ENCODE peak calls at places on chromosome X, in nine cellular contexts. L is brain microvascular endothelial cell, M is cardiac fibroblast, Z is stomach, I is ovary, C is tibial artery, O is lower leg skin, G is pancreas, W is spleen. E is an unnamed sample.

GRCh38 chrX:14051416-14051815 is 21.7 kb upstream of the GEMIN8 start:
- DNase-seq in L (no peak), M (no peak), Z (no peak), I (no peak), C (no peak), O (no peak), G (no peak), W (no peak), E (no peak)

GRCh38 chrX:106726485-106727437 is at the start of gene RNF128:
- DNase-seq in L (peak; percentile 11), M (peak; percentile 10), Z (peak; percentile 72), I (peak; percentile 25), C (peak; percentile 51), O (no peak), G (peak; percentile 86), W (peak; percentile 66), E (no peak)

GRCh38 chrX:39011454-39012204 is 210.4 kb downstream of the MID1IP1 start:
- DNase-seq in L (no peak), M (no peak), Z (peak; percentile 57), I (no peak), C (no peak), O (no peak), G (no peak), W (no peak), E (no peak)

GRCh38 chrX:101659601-101660063 is at the start of gene ARMCX2:
- DNase-seq in L (peak; percentile 49), M (peak; percentile 76), Z (peak; percentile 36), I (peak; percentile 76), C (peak; percentile 79), O (peak; percentile 85), G (peak; percentile 59), W (peak; percentile 78), E (peak; percentile 44)

GRCh38 chrX:63434665-63435064 is 83.5 kb upstream of the SPIN4 start:
- DNase-seq in L (no peak), M (peak; percentile 1), Z (no peak), I (no peak), C (no peak), O (no peak), G (no peak), W (no peak), E (no peak)

GRCh38 chrX:136271300-136271699 is 20.1 kb upstream of the MAP7D3 start:
- DNase-seq in L (no peak), M (no peak), Z (no peak), I (no peak), C (no peak), O (no peak), G (no peak), W (no peak), E (no peak)

GRCh38 chrX:35016051-35016450 is 73.5 kb downstream of the FAM47B start:
- DNase-seq in L (peak; percentile 1), M (no peak), Z (no peak), I (no peak), C (no peak), O (no peak), G (no peak), W (no peak), E (no peak)

GRCh38 chrX:108347800-108348199 is 90.4 kb downstream of the COL4A6 start:
- DNase-seq in L (no peak), M (no peak), Z (no peak), I (no peak), C (no peak), O (no peak), G (no peak), W (no peak), E (no peak)

GRCh38 chrX:64976673-64977040 is 407 bp upstream of the ZC4H2 start:
- DNase-seq in L (no peak), M (no peak), Z (no peak), I (no peak), C (no peak), O (no peak), G (no peak), W (no peak), E (no peak)

GRCh38 chrX:56397636-56398035 is 165.5 kb downstream of the KLF8 start:
- DNase-seq in L (no peak), M (no peak), Z (no peak), I (no peak), C (no peak), O (no peak), G (no peak), W (no peak), E (no peak)

GRCh38 chrX:110346681-110347080 is 12.0 kb upstream of the RTL9 start:
- DNase-seq in L (peak; percentile 16), M (peak; percentile 56), Z (peak; percentile 27), I (peak; percentile 36), C (no peak), O (no peak), G (peak; percentile 56), W (no peak), E (no peak)

GRCh38 chrX:21723097-21723496 is 34.8 kb downstream of the SMPX start:
- DNase-seq in L (no peak), M (no peak), Z (no peak), I (no peak), C (no peak), O (no peak), G (no peak), W (no peak), E (no peak)

GRCh38 chrX:109855501-109855900 is 122.4 kb upstream of the ACSL4 start:
- DNase-seq in L (no peak), M (no peak), Z (no peak), I (no peak), C (no peak), O (no peak), G (no peak), W (no peak), E (no peak)

GRCh38 chrX:119251381-119251780 is 15.3 kb downstream of the PGRMC1 start:
- DNase-seq in L (no peak), M (no peak), Z (no peak), I (no peak), C (no peak), O (no peak), G (no peak), W (no peak), E (no peak)

GRCh38 chrX:107716816-107717700 is 58.5 kb downstream of the TSC22D3 start:
- DNase-seq in L (peak; percentile 90), M (peak; percentile 93), Z (peak; percentile 90), I (peak; percentile 73), C (peak; percentile 96), O (peak; percentile 98), G (peak; percentile 72), W (peak; percentile 95), E (peak; percentile 32)

GRCh38 chrX:112356031-112356430 is 273.5 kb upstream of the TRPC5 start:
- DNase-seq in L (no peak), M (no peak), Z (no peak), I (no peak), C (no peak), O (no peak), G (no peak), W (no peak), E (no peak)

GRCh38 chrX:103453655-103454054 is 65.6 kb downstream of the RAB40A start:
- DNase-seq in L (peak; percentile 89), M (peak; percentile 93), Z (no peak), I (no peak), C (no peak), O (no peak), G (no peak), W (no peak), E (peak; percentile 68)

GRCh38 chrX:107563851-107564250 is 64.5 kb upstream of the PRPS1 start:
- DNase-seq in L (no peak), M (no peak), Z (no peak), I (no peak), C (no peak), O (peak; percentile 10), G (no peak), W (no peak), E (no peak)

DNA sequence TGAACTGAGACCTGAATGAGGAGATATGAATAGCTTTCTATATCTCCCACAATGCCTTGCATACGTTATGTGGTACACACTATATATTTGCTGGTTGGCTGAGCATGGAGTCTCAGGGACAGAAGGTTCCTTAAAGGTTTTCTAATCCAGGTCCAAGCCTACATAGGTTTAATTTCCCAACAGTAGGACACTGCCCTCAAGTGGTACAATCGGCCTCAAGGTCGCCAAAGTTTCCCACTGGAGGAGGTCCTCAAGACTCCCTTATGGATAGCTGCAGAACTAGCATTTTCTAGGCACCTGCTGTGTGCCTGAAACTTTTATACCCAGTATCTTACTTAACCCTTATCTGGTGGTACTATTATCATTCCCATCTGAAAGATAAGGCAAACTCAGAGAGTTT is 21.0 kb upstream of the EFNB1 start:
- DNase-seq in L (no peak), M (peak; percentile 32), Z (no peak), I (no peak), C (no peak), O (no peak), G (no peak), W (no peak), E (no peak)
- TF ChIP-seq CTCF in L (peak; percentile 45), M (peak; percentile 25), Z (no peak), I (no peak), C (no peak), O (no peak), G (no peak), W (peak; percentile 39), E (peak; percentile 27)

GRCh38 chrX:41047878-41048534 is 37.2 kb upstream of the USP9X start:
- DNase-seq in L (no peak), M (no peak), Z (no peak), I (no peak), C (no peak), O (peak; percentile 48), G (no peak), W (no peak), E (no peak)
- H3K4me3 ChIP-seq in L (no peak overlapping the region), M (no peak overlapping the region), Z (no peak overlapping the region), I (no peak overlapping the region), C (no peak overlapping the region), O (no peak overlapping the region), G (no peak overlapping the region), W (no peak overlapping the region), E (no peak overlapping the region)

DNA sequence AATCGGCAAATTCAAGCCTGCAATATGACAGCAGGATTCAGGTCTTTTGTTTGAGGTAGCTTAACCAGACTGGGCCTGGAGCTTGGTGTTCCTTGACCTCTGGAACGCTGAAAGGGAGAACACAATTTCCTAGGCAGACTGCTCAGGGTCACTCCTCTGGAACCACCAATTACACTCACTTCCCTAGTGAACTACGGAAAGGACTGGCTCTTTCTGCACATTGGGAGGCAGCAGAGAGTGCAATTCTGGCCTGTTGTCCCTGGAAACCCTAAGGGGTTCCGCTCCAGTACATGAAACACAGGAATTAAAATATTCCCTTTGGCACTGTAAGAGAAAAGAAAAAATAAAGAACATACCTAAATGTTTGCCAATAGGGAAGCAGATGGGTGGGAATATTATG is 58.6 kb downstream of the GPC3 start:
- DNase-seq in L (no peak), M (no peak), Z (no peak), I (no peak), C (no peak), O (no peak), G (no peak), W (no peak), E (no peak)
- TF ChIP-seq CTCF in L (no peak), M (no peak), Z (no peak), I (no peak), C (no peak), O (no peak), G (no peak), W (no peak), E (no peak)

GRCh38 chrX:33336783-33337182 is 125.4 kb upstream of the DMD start:
- DNase-seq in L (peak; percentile 11), M (peak; percentile 44), Z (no peak), I (no peak), C (no peak), O (no peak), G (no peak), W (no peak), E (no peak)

DNA sequence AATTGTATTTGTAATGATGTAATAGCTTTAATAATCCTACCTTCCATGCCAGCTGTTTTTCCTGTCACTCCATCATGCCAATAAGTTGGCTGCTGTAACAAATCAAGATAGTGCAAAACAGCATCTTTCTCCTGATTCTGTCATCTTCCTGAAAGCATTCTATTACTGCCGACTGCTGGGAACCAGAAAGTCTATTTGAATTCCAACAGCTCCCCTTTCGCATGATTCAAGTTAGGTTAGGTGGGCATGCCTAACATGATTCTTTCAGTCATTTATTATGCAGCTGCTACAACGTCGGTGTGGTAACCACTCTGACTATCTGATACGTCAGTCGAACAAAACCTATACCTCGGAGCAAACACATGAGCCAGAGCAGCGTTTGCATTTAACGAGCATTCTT is 127.9 kb upstream of the DMD start:
- DNase-seq in L (peak; percentile 3), M (peak; percentile 0), Z (no peak), I (no peak), C (no peak), O (no peak), G (no peak), W (no peak), E (no peak)
- H3K4me3 ChIP-seq in L (no peak overlapping the region), M (no peak overlapping the region), Z (no peak overlapping the region), I (peak overlapping the region; percentile 7), C (peak overlapping the region; percentile 48), O (no peak overlapping the region), G (no peak overlapping the region), W (no peak overlapping the region), E (no peak overlapping the region)

E was measured in astrocyte of the cerebellum.